ENCODE peak calls at places on chromosomes 3 and 15, in five cellular contexts. Y, J, V, R and E are unnamed samples.

GRCh38 chr3:177410734-177411133 is 213.5 kb upstream of the TBL1XR1 start:
- DNase-seq in V (no peak), J (peak; percentile 71), R (no peak), Y (no peak), E (no peak)

GRCh38 chr3:18393906-18394305 is 31.2 kb downstream of the SATB1 start:
- DNase-seq in V (no peak), Y (no peak), R (no peak), J (no peak), E (no peak)

GRCh38 chr15:70447927-70448698 is 315.2 kb downstream of the UACA start:
- DNase-seq in Y (peak; percentile 46), V (no peak), R (no peak), J (peak; percentile 37), E (no peak)

GRCh38 chr3:44865272-44866005 is 3.7 kb downstream of the TMEM42 start:
- DNase-seq in R (no peak), V (no peak), Y (no peak), J (no peak), E (no peak)

GRCh38 chr3:13538520-13539284 is 10.2 kb upstream of the FBLN2 start:
- DNase-seq in R (no peak), V (no peak), J (no peak), Y (no peak), E (no peak)

GRCh38 chr3:56800373-56801150 is 1.2 kb downstream of the ARHGEF3 start:
- DNase-seq in J (peak; percentile 40), R (no peak), Y (peak; percentile 73), V (no peak), E (no peak)

GRCh38 chr3:197475514-197475913 is 80.3 kb downstream of the BDH1 start:
- DNase-seq in R (no peak), V (no peak), Y (no peak), J (no peak), E (no peak)

GRCh38 chr3:30342319-30343060 is 263.9 kb upstream of the TGFBR2 start:
- DNase-seq in Y (no peak), J (peak; percentile 59), V (peak; percentile 71), R (no peak), E (no peak)

GRCh38 chr15:49096090-49096750 is 50.0 kb upstream of the SECISBP2L start:
- DNase-seq in V (no peak), Y (no peak), J (peak; percentile 19), R (no peak), E (peak; percentile 57)

GRCh38 chr3:62238003-62238402 is 135.3 kb downstream of the FEZF2 start:
- DNase-seq in J (no peak), R (no peak), V (no peak), Y (no peak), E (no peak)

GRCh38 chr3:107235923-107236315 is 141.3 kb upstream of the CCDC54 start:
- DNase-seq in J (peak; percentile 62), R (no peak), V (peak; percentile 59), Y (no peak), E (no peak)

GRCh38 chr3:30538787-30539186 is 67.6 kb upstream of the TGFBR2 start:
- DNase-seq in V (peak; percentile 67), Y (no peak), R (no peak), J (no peak), E (no peak)

GRCh38 chr3:107216711-107217110 is 160.5 kb upstream of the CCDC54 start:
- DNase-seq in J (no peak), R (no peak), V (peak; percentile 97), Y (no peak), E (no peak)

GRCh38 chr3:73868688-73869315 is 244.1 kb upstream of the PDZRN3 start:
- DNase-seq in R (no peak), Y (no peak), J (peak; percentile 40), V (peak; percentile 5), E (no peak)

GRCh38 chr15:71003314-71003713 is 110.7 kb downstream of the LRRC49 start:
- DNase-seq in R (no peak), V (no peak), J (no peak), Y (no peak), E (no peak)

GRCh38 chr15:75353604-75354003 is 6.8 kb downstream of the NEIL1 start:
- DNase-seq in J (no peak), V (no peak), Y (no peak), R (no peak), E (peak; percentile 83)

GRCh38 chr3:17799312-17799711 is 56.9 kb upstream of the TBC1D5 start:
- DNase-seq in R (no peak), J (no peak), V (no peak), Y (no peak), E (no peak)

GRCh38 chr3:31274406-31275024 is 258.2 kb upstream of the STT3B start:
- DNase-seq in V (no peak), J (no peak), Y (no peak), R (no peak), E (no peak)

GRCh38 chr15:33059184-33059583 is 135.3 kb downstream of the FMN1 start:
- DNase-seq in V (peak; percentile 7), R (no peak), J (no peak), Y (no peak), E (no peak)

GRCh38 chr3:140467104-140467577 is 210.7 kb upstream of the TRIM42 start:
- DNase-seq in V (no peak), R (no peak), Y (no peak), J (no peak), E (no peak)

GRCh38 chr3:53725308-53725995 is 120.8 kb downstream of the CHDH start:
- DNase-seq in V (no peak), J (no peak), Y (no peak), R (no peak), E (no peak)

GRCh38 chr3:12768579-12769527 is 9.8 kb upstream of the TMEM40 start:
- DNase-seq in J (no peak), R (peak; percentile 76), V (no peak), Y (no peak), E (no peak)

GRCh38 chr3:5442106-5442785 is 254.7 kb downstream of the EDEM1 start:
- DNase-seq in Y (no peak), J (no peak), R (no peak), V (no peak), E (no peak)

GRCh38 chr3:161371441-161372320 is at the start of gene SPTSSB:
- DNase-seq in J (peak; percentile 43), R (peak; percentile 69), V (no peak), Y (peak; percentile 65), E (peak; percentile 74)

GRCh38 chr15:28013480-28013879 is 85.6 kb downstream of the OCA2 start:
- DNase-seq in V (no peak), R (no peak), Y (no peak), J (peak; percentile 8), E (peak; percentile 16)

GRCh38 chr3:60504827-60505457 is 746.3 kb downstream of the FHIT start:
- DNase-seq in V (no peak), Y (no peak), R (no peak), J (no peak), E (no peak)

GRCh38 chr3:58175429-58176184 is 35.2 kb downstream of the DNASE1L3 start:
- DNase-seq in J (peak; percentile 87), Y (no peak), V (no peak), R (no peak), E (peak; percentile 83)

GRCh38 chr15:90648137-90649070 is 68.7 kb upstream of the BLM start:
- DNase-seq in V (no peak), R (peak; percentile 75), Y (peak; percentile 56), J (peak; percentile 75), E (no peak)

GRCh38 chr3:134793562-134793961 is 1.5 kb upstream of the EPHB1 start:
- DNase-seq in V (no peak), R (no peak), Y (no peak), J (no peak), E (no peak)

GRCh38 chr15:45263854-45264253 is 11.8 kb downstream of the SLC28A2 start:
- DNase-seq in V (no peak), J (no peak), Y (no peak), R (no peak), E (no peak)

GRCh38 chr15:70752142-70752754 is 11.1 kb downstream of the UACA start:
- DNase-seq in Y (no peak), V (no peak), R (no peak), J (no peak), E (no peak)

GRCh38 chr3:132785292-132785691 is 63.1 kb upstream of the NPHP3 start:
- DNase-seq in Y (no peak), V (no peak), J (no peak), R (no peak), E (no peak)